ENCODE peak calls at places on chromosomes 5 and 9, in ten cellular contexts. F, V, G, T, X, Y, Z, C, I and W are unnamed samples.

GRCh38 chr9:119004618-119004990 is 364.6 kb downstream of the BRINP1 start:
- DNase-seq in Z (no peak), I (no peak), C (no peak), G (peak; percentile 29), V (no peak), F (no peak), T (no peak), X (peak; percentile 87), Y (no peak), W (peak; percentile 26)

GRCh38 chr9:130666393-130667116 is 2.2 kb downstream of the PRDM12 start:
- DNase-seq in Y (no peak), C (no peak), X (no peak), G (no peak), Z (peak; percentile 57), F (no peak), T (no peak), I (no peak), V (no peak), W (no peak)

GRCh38 chr5:143153332-143154119 is 250.0 kb downstream of the NR3C1 start:
- DNase-seq in C (no peak), G (peak; percentile 83), V (no peak), Y (no peak), I (no peak), T (no peak), Z (no peak), X (peak; percentile 79), F (no peak), W (peak; percentile 66)

GRCh38 chr9:27094640-27095039 is 14.4 kb upstream of the TEK start:
- DNase-seq in Y (peak; percentile 91), Z (no peak), X (no peak), V (no peak), C (no peak), G (no peak), T (no peak), I (no peak), F (no peak), W (peak; percentile 64)

GRCh38 chr9:37329576-37329975 is 92.9 kb upstream of the GRHPR start:
- DNase-seq in V (peak; percentile 75), I (peak; percentile 10), F (no peak), Z (peak; percentile 27), G (no peak), X (no peak), T (no peak), C (no peak), Y (peak; percentile 37), W (peak; percentile 64)

GRCh38 chr5:140084466-140084865 is 29.4 kb upstream of the PURA start:
- DNase-seq in C (no peak), V (no peak), I (no peak), Z (no peak), G (no peak), X (peak; percentile 38), Y (no peak), T (no peak), F (no peak), W (no peak)

GRCh38 chr5:5886812-5887486 is 464.5 kb downstream of the ICE1 start:
- DNase-seq in Y (no peak), V (peak; percentile 56), G (no peak), C (no peak), Z (peak; percentile 62), X (no peak), T (no peak), I (peak; percentile 24), F (no peak), W (no peak)

GRCh38 chr9:86945868-86946711 is 1.2 kb downstream of the GAS1 start:
- DNase-seq in Z (peak; percentile 85), T (peak; percentile 22), X (peak; percentile 52), I (peak; percentile 75), G (no peak), C (peak; percentile 33), V (peak; percentile 73), F (no peak), Y (peak; percentile 56), W (peak; percentile 72)

GRCh38 chr5:57041570-57041969 is 89.6 kb upstream of the MIER3 start:
- DNase-seq in Z (no peak), C (no peak), I (no peak), F (no peak), G (no peak), T (no peak), V (no peak), X (no peak), Y (no peak), W (no peak)

GRCh38 chr5:1998716-1999317 is 116.1 kb upstream of the IRX4 start:
- DNase-seq in I (no peak), V (no peak), Z (no peak), T (no peak), F (peak; percentile 34), X (no peak), G (no peak), C (peak; percentile 19), Y (no peak), W (no peak)

GRCh38 chr9:4305065-4305481 is 5.2 kb upstream of the GLIS3 start:
- DNase-seq in I (no peak), G (no peak), Z (no peak), X (no peak), T (no peak), V (no peak), Y (no peak), F (no peak), C (no peak), W (no peak)

GRCh38 chr9:91197232-91198181 is 164.2 kb downstream of the AUH start:
- DNase-seq in X (peak; percentile 70), G (peak; percentile 93), F (no peak), C (peak; percentile 88), T (no peak), Z (no peak), I (no peak), V (no peak), Y (peak; percentile 96), W (peak; percentile 99)

GRCh38 chr5:40238066-40238745 is 441.5 kb upstream of the PTGER4 start:
- DNase-seq in T (no peak), Y (no peak), F (no peak), V (no peak), Z (no peak), C (no peak), X (no peak), I (no peak), G (no peak), W (no peak)

GRCh38 chr5:116076496-116076895 is 8.3 kb upstream of the COMMD10 start:
- DNase-seq in X (no peak), V (peak; percentile 83), T (no peak), I (no peak), Y (peak; percentile 6), G (no peak), F (no peak), Z (no peak), C (peak; percentile 17), W (no peak)

GRCh38 chr5:81778642-81779041 is 27.7 kb upstream of the SSBP2 start:
- DNase-seq in I (no peak), Y (peak; percentile 57), G (no peak), C (no peak), Z (no peak), X (no peak), F (no peak), T (no peak), V (peak; percentile 21), W (peak; percentile 37)
- H3K4me3 ChIP-seq in I (peak overlapping the region; percentile 40), Y (no peak overlapping the region), G (peak overlapping the region; percentile 32), C (peak overlapping the region; percentile 21), Z (no peak overlapping the region), X (peak overlapping the region; percentile 23), F (peak overlapping the region; percentile 32), T (no peak overlapping the region), V (peak overlapping the region; percentile 53), W (peak overlapping the region; percentile 19)

DNA sequence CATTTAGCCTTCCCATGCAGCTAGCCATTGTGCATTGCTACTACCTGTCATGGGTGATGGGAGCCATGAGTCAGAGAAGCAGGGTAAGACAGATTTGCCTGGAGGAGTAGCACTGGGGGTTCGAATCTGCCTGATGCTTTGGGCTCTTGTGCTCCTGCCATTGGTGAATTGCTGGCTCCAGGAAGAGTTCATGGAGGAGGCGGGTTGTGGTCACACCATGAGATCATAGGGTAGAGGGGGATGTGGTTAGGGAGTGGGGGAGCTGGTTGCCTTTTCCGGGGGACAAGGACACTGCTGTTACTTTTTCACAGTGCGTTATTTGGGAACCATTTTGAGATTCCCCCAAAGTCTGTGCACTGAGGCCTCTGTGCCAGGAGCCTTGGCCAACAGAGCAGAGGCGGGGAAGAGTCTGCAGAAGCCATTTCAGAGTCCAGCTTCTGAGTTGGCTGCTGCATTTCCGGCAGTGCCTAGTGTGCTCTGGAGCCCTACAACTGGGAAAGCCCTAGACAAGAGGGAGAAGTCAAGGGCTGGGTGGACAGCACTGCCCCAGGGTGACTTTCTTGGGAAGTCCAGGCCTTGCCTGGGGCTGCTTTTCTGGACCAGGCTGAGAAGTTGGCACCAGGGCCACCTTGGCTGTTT is 6.2 kb downstream of the ANGPTL2 start:
- DNase-seq in I (no peak), G (no peak), Z (no peak), C (no peak), X (no peak), V (no peak), F (no peak), T (no peak), Y (no peak), W (no peak)
- H3K4me3 ChIP-seq in I (no peak overlapping the region), G (no peak overlapping the region), Z (no peak overlapping the region), C (no peak overlapping the region), X (no peak overlapping the region), V (no peak overlapping the region), F (no peak overlapping the region), T (no peak overlapping the region), Y (no peak overlapping the region), W (no peak overlapping the region)

DNA sequence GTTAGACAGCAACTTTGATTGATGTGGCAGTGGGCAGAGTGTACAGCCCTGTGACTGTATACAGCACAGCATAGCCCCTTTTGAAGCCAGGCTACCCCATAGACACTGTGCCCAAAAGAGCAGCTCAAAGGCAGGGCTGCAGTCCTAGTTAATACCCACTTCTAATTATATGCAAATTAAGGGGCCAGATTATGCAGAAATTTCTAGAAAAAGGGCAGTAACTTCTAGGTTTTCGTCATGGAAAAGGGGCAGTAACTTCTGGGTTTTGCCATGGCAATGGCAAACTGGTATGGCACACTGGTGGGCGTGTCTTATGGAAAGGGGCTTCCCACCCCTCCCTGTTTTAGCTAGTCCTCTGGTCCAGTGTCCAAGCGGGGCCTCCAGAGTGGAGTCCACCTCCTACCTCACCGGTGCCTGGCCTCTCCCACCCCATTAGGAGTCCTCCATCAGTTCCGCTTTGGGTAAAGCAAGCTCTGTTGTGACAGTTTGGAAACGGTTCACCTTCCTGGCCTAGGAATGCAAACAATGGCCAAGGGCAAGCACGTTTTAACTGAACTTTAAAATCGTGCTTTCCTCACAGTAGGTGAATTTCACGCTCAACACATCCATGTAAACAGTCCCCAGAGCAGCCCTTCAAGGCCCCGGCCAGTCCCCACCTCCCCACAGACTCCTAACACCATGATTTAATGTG is 5.6 kb downstream of the ADAMTS13 start:
- DNase-seq in G (no peak), Y (no peak), C (no peak), Z (no peak), T (no peak), V (no peak), X (no peak), F (no peak), I (no peak), W (no peak)
- H3K4me3 ChIP-seq in G (no peak overlapping the region), Y (no peak overlapping the region), C (no peak overlapping the region), Z (peak overlapping the region; percentile 42), T (no peak overlapping the region), V (no peak overlapping the region), X (no peak overlapping the region), F (no peak overlapping the region), I (peak overlapping the region; percentile 32), W (no peak overlapping the region)

DNA sequence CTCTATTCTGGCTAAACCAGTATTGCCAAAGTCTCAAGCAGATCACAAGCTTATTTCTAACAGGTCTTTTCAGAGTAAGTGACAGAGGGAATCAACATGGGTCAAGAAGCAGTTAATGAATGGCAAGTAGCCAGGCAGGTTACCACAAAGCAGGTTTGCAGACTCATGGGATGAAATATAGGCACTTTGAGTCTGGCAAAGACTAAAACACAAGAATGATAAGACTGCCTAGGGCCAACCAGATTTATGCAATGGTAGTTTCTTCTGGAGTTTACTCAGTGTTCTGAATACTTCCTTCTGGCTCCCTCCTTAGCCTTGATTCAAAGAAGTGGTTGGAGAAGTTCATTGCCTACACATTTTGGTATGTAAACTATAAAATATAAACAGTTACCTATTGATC is 3.6 kb downstream of the HMGCS1 start:
- DNase-seq in I (no peak), T (no peak), Y (peak; percentile 61), C (no peak), F (no peak), V (no peak), Z (peak; percentile 23), G (no peak), X (no peak), W (no peak)
- H3K4me3 ChIP-seq in I (no peak overlapping the region), T (no peak overlapping the region), Y (no peak overlapping the region), C (no peak overlapping the region), F (no peak overlapping the region), V (peak overlapping the region; percentile 80), Z (peak overlapping the region; percentile 79), G (no peak overlapping the region), X (no peak overlapping the region), W (peak overlapping the region; percentile 92)